ENCODE peak calls at places on chromosomes 5 and 9, in ten cellular contexts. One of them, this sample, is unnamed.
A peak's percentile ranks its signal among the peaks of the same experiment; 100 is the strongest.

GRCh38 chr5:9898319-9898718 is 268.2 kb upstream of the TAS2R1 start:
- DNase-seq in uterus: no peak
- DNase-seq in K562: peak; percentile 7
- DNase-seq in A549: peak; percentile 8
- DNase-seq in tibial artery: no peak
- DNase-seq in WTC11: peak; percentile 52
- DNase-seq in AG04450: no peak
- DNase-seq in pancreas: peak; percentile 61
- DNase-seq in IMR-90: peak; percentile 49
- DNase-seq in HCT116: peak; percentile 8
- DNase-seq in this sample: no peak

GRCh38 chr9:109108318-109108717 is 11.4 kb downstream of the TMEM245 start:
- DNase-seq in uterus: no peak
- DNase-seq in K562: no peak
- DNase-seq in A549: no peak
- DNase-seq in tibial artery: no peak
- DNase-seq in WTC11: no peak
- DNase-seq in AG04450: no peak
- DNase-seq in pancreas: no peak
- DNase-seq in IMR-90: peak; percentile 71
- DNase-seq in HCT116: no peak
- DNase-seq in this sample: no peak

GRCh38 chr5:72767289-72768010 is 49.0 kb upstream of the TNPO1 start:
- DNase-seq in uterus: no peak
- DNase-seq in K562: peak; percentile 6
- DNase-seq in A549: peak; percentile 41
- DNase-seq in tibial artery: no peak
- DNase-seq in WTC11: peak; percentile 19
- DNase-seq in AG04450: no peak
- DNase-seq in pancreas: no peak
- DNase-seq in IMR-90: no peak
- DNase-seq in HCT116: no peak
- DNase-seq in this sample: no peak

GRCh38 chr5:122963305-122963704 is 73.2 kb downstream of the PPIC start:
- DNase-seq in uterus: no peak
- DNase-seq in K562: no peak
- DNase-seq in A549: no peak
- DNase-seq in tibial artery: no peak
- DNase-seq in WTC11: no peak
- DNase-seq in AG04450: no peak
- DNase-seq in pancreas: no peak
- DNase-seq in IMR-90: no peak
- DNase-seq in HCT116: no peak
- DNase-seq in this sample: no peak

GRCh38 chr5:15623794-15624193 is 123.8 kb downstream of the FBXL7 start:
- DNase-seq in uterus: no peak
- DNase-seq in K562: no peak
- DNase-seq in A549: no peak
- DNase-seq in tibial artery: no peak
- DNase-seq in WTC11: no peak
- DNase-seq in AG04450: no peak
- DNase-seq in pancreas: no peak
- DNase-seq in IMR-90: no peak
- DNase-seq in HCT116: no peak
- DNase-seq in this sample: no peak

GRCh38 chr9:104682642-104683041 is 11.7 kb upstream of the OR13D1 start:
- DNase-seq in uterus: no peak
- DNase-seq in K562: peak; percentile 64
- DNase-seq in A549: peak; percentile 21
- DNase-seq in tibial artery: no peak
- DNase-seq in WTC11: no peak
- DNase-seq in AG04450: peak; percentile 4
- DNase-seq in pancreas: no peak
- DNase-seq in IMR-90: peak; percentile 51
- DNase-seq in HCT116: peak; percentile 53
- DNase-seq in this sample: peak; percentile 4

GRCh38 chr9:109771084-109771483 is 8.9 kb upstream of the PALM2AKAP2 start:
- DNase-seq in uterus: no peak
- DNase-seq in K562: no peak
- DNase-seq in A549: no peak
- DNase-seq in tibial artery: no peak
- DNase-seq in WTC11: peak; percentile 11
- DNase-seq in AG04450: peak; percentile 67
- DNase-seq in pancreas: no peak
- DNase-seq in IMR-90: peak; percentile 78
- DNase-seq in HCT116: no peak
- DNase-seq in this sample: no peak

GRCh38 chr5:66912787-66913186 is 283.8 kb downstream of the CD180 start:
- DNase-seq in uterus: no peak
- DNase-seq in K562: no peak
- DNase-seq in A549: no peak
- DNase-seq in tibial artery: no peak
- DNase-seq in WTC11: no peak
- DNase-seq in AG04450: no peak
- DNase-seq in pancreas: no peak
- DNase-seq in IMR-90: no peak
- DNase-seq in HCT116: no peak
- DNase-seq in this sample: no peak

GRCh38 chr9:34550016-34550680 is 27.4 kb upstream of the ENHO start:
- DNase-seq in uterus: no peak
- DNase-seq in K562: no peak
- DNase-seq in A549: no peak
- DNase-seq in tibial artery: no peak
- DNase-seq in WTC11: no peak
- DNase-seq in AG04450: no peak
- DNase-seq in pancreas: no peak
- DNase-seq in IMR-90: no peak
- DNase-seq in HCT116: no peak
- DNase-seq in this sample: no peak

GRCh38 chr9:34546834-34547827 is 24.3 kb upstream of the ENHO start:
- DNase-seq in uterus: peak; percentile 33
- DNase-seq in K562: peak; percentile 68
- DNase-seq in A549: peak; percentile 66
- DNase-seq in tibial artery: no peak
- DNase-seq in WTC11: peak; percentile 91
- DNase-seq in AG04450: peak; percentile 10
- DNase-seq in pancreas: no peak
- DNase-seq in IMR-90: peak; percentile 70
- DNase-seq in HCT116: peak; percentile 78
- DNase-seq in this sample: peak; percentile 82

GRCh38 chr9:34547960-34548603 is 25.3 kb upstream of the ENHO start:
- DNase-seq in uterus: peak; percentile 57
- DNase-seq in K562: peak; percentile 49
- DNase-seq in A549: peak; percentile 74
- DNase-seq in tibial artery: peak; percentile 72
- DNase-seq in WTC11: peak; percentile 88
- DNase-seq in AG04450: peak; percentile 10
- DNase-seq in pancreas: peak; percentile 81
- DNase-seq in IMR-90: peak; percentile 51
- DNase-seq in HCT116: peak; percentile 23
- DNase-seq in this sample: peak; percentile 87

GRCh38 chr9:34550681-34551270 is 28.0 kb upstream of the ENHO start:
- DNase-seq in uterus: no peak
- DNase-seq in K562: no peak
- DNase-seq in A549: no peak
- DNase-seq in tibial artery: no peak
- DNase-seq in WTC11: no peak
- DNase-seq in AG04450: no peak
- DNase-seq in pancreas: no peak
- DNase-seq in IMR-90: no peak
- DNase-seq in HCT116: no peak
- DNase-seq in this sample: no peak

DNA sequence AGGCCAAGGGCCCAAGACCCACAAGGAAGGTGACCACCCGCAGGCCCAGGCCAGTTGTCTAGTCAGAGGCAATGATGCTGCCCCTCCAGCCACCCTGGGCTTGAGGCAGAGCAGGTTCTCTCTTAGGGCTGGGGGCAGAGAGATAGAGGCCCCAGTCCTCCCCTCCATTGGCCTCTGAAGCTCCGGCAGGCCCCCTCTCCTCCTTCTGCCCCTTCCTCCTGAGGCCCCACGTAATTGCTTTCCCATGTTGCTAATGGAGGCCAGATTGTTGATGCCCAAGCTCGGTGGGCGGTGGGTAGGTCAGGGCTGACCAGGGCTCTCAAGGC is 26.6 kb upstream of the ENHO start:
- DNase-seq in uterus: no peak
- DNase-seq in K562: no peak
- DNase-seq in A549: no peak
- DNase-seq in tibial artery: no peak
- DNase-seq in WTC11: no peak
- DNase-seq in AG04450: no peak
- DNase-seq in pancreas: no peak
- DNase-seq in IMR-90: no peak
- DNase-seq in HCT116: no peak
- DNase-seq in this sample: no peak
- TF ChIP-seq CTCF in uterus: no peak
- TF ChIP-seq CTCF in K562: no peak
- TF ChIP-seq CTCF in A549: no peak
- TF ChIP-seq CTCF in tibial artery: no peak
- TF ChIP-seq CTCF in WTC11: no peak
- TF ChIP-seq CTCF in AG04450: no peak
- TF ChIP-seq CTCF in pancreas: no peak
- TF ChIP-seq CTCF in IMR-90: no peak
- TF ChIP-seq CTCF in HCT116: no peak
- TF ChIP-seq CTCF in this sample: no peak

GRCh38 chr9:7209051-7209450 is 451.3 kb downstream of the KDM4C start:
- DNase-seq in uterus: no peak
- DNase-seq in K562: no peak
- DNase-seq in A549: no peak
- DNase-seq in tibial artery: no peak
- DNase-seq in WTC11: no peak
- DNase-seq in AG04450: no peak
- DNase-seq in pancreas: no peak
- DNase-seq in IMR-90: no peak
- DNase-seq in HCT116: no peak
- DNase-seq in this sample: no peak

GRCh38 chr9:7205806-7206205 is 448.0 kb downstream of the KDM4C start:
- DNase-seq in uterus: no peak
- DNase-seq in K562: no peak
- DNase-seq in A549: no peak
- DNase-seq in tibial artery: no peak
- DNase-seq in WTC11: no peak
- DNase-seq in AG04450: no peak
- DNase-seq in pancreas: no peak
- DNase-seq in IMR-90: no peak
- DNase-seq in HCT116: no peak
- DNase-seq in this sample: no peak

GRCh38 chr9:7210854-7211637 is 453.3 kb downstream of the KDM4C start:
- DNase-seq in uterus: no peak
- DNase-seq in K562: no peak
- DNase-seq in A549: no peak
- DNase-seq in tibial artery: no peak
- DNase-seq in WTC11: no peak
- DNase-seq in AG04450: no peak
- DNase-seq in pancreas: no peak
- DNase-seq in IMR-90: no peak
- DNase-seq in HCT116: no peak
- DNase-seq in this sample: no peak

GRCh38 chr9:7209990-7210389 is 452.2 kb downstream of the KDM4C start:
- DNase-seq in uterus: no peak
- DNase-seq in K562: no peak
- DNase-seq in A549: no peak
- DNase-seq in tibial artery: no peak
- DNase-seq in WTC11: no peak
- DNase-seq in AG04450: no peak
- DNase-seq in pancreas: no peak
- DNase-seq in IMR-90: no peak
- DNase-seq in HCT116: no peak
- DNase-seq in this sample: no peak

DNA sequence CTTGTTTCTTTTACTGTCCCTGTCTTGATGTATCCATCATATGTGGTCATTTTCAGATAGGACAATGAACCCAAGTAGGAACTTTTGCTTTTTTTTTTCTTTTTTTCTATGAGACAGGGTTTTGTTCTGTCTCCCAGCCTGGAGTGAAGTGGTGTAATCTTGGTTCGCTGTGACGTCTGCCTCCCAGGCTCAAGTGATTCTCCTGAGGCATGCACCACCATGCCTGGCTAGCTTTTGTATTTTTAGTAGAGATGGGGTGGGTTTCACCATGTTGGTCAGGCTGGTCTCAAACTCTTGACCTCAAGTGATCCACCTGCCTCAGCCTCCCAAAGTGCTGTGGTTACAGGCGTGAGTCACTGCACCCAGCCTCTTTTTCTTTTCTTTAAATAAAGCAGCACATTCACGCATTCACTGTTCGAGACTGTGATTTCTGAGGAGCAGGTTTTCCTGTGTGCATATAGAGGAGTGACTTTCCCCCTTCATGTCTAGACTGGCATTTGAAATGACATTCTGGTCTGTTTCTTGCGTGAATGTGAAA is 448.5 kb downstream of the KDM4C start:
- DNase-seq in uterus: no peak
- DNase-seq in K562: no peak
- DNase-seq in A549: no peak
- DNase-seq in tibial artery: no peak
- DNase-seq in WTC11: no peak
- DNase-seq in AG04450: no peak
- DNase-seq in pancreas: no peak
- DNase-seq in IMR-90: no peak
- DNase-seq in HCT116: no peak
- DNase-seq in this sample: no peak
- TF ChIP-seq CTCF in uterus: no peak
- TF ChIP-seq CTCF in K562: no peak
- TF ChIP-seq CTCF in A549: no peak
- TF ChIP-seq CTCF in tibial artery: no peak
- TF ChIP-seq CTCF in WTC11: no peak
- TF ChIP-seq CTCF in AG04450: no peak
- TF ChIP-seq CTCF in pancreas: no peak
- TF ChIP-seq CTCF in IMR-90: no peak
- TF ChIP-seq CTCF in HCT116: no peak
- TF ChIP-seq CTCF in this sample: no peak

DNA sequence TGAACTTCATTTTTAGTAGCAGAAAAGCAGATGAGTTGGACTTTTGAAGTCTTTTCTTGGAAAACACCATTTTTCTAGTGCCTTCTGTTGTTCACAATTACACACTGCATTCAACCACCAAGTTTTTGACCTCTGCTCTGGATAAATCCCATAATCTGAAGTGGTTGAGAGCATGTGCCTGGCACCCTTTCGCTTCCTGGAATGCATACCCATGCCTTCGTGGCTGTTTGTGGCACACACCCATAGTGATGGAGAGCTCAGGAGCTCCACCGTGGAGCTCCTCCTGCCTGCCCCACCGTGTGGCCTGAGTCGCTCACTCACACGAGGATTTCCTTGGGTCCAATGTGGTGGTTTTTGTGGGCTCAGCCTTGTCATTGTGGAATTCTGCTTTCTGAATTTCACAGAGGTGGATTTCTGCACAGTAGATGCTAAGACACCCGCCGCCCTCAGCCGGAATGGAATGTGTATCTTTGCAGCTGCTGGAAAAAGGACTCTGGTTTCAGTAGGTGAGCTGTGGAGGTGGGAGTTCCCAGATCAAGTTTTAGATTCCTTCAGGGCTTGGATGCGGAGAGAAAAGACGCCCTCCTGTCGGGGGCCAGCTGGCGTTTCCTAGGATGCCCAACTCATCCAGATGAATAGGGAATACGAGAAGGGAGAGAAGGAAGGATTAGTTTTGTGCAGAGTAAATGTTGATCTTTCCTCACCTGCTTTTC is 500.4 kb downstream of the IRX1 start:
- DNase-seq in uterus: no peak
- DNase-seq in K562: no peak
- DNase-seq in A549: no peak
- DNase-seq in tibial artery: no peak
- DNase-seq in WTC11: no peak
- DNase-seq in AG04450: no peak
- DNase-seq in pancreas: no peak
- DNase-seq in IMR-90: no peak
- DNase-seq in HCT116: no peak
- DNase-seq in this sample: no peak
- TF ChIP-seq CTCF in uterus: no peak
- TF ChIP-seq CTCF in K562: no peak
- TF ChIP-seq CTCF in A549: no peak
- TF ChIP-seq CTCF in tibial artery: no peak
- TF ChIP-seq CTCF in WTC11: no peak
- TF ChIP-seq CTCF in AG04450: no peak
- TF ChIP-seq CTCF in pancreas: no peak
- TF ChIP-seq CTCF in IMR-90: no peak
- TF ChIP-seq CTCF in HCT116: no peak
- TF ChIP-seq CTCF in this sample: no peak

GRCh38 chr5:119968690-119969089 is 339.3 kb downstream of the FAM170A start:
- DNase-seq in uterus: no peak
- DNase-seq in K562: no peak
- DNase-seq in A549: no peak
- DNase-seq in tibial artery: no peak
- DNase-seq in WTC11: no peak
- DNase-seq in AG04450: no peak
- DNase-seq in pancreas: no peak
- DNase-seq in IMR-90: no peak
- DNase-seq in HCT116: no peak
- DNase-seq in this sample: no peak

GRCh38 chr5:119961993-119962392 is 332.6 kb downstream of the FAM170A start:
- DNase-seq in uterus: no peak
- DNase-seq in K562: no peak
- DNase-seq in A549: no peak
- DNase-seq in tibial artery: no peak
- DNase-seq in WTC11: no peak
- DNase-seq in AG04450: no peak
- DNase-seq in pancreas: no peak
- DNase-seq in IMR-90: no peak
- DNase-seq in HCT116: no peak
- DNase-seq in this sample: no peak

DNA sequence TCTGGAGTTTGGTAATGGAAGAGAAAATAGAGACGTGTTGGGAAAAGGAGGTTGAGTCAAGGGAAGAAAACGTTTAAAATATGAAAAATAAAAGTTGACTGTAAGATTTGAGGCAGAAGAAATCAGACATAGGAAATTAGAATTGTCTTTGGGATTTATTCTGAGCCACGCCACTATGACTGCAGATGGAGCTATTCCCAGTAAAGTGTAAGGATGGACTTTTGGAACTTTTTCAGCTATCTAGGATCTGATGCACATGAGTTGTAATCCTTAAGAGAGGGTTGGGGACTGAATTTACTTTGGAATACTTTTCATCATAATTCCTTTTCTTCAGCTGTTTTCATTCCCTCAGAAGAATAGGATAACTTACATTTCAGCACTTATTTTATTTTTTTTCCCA is 336.7 kb downstream of the FAM170A start:
- DNase-seq in uterus: no peak
- DNase-seq in K562: no peak
- DNase-seq in A549: no peak
- DNase-seq in tibial artery: no peak
- DNase-seq in WTC11: no peak
- DNase-seq in AG04450: no peak
- DNase-seq in pancreas: no peak
- DNase-seq in IMR-90: no peak
- DNase-seq in HCT116: no peak
- DNase-seq in this sample: no peak
- TF ChIP-seq CTCF in uterus: no peak
- TF ChIP-seq CTCF in K562: no peak
- TF ChIP-seq CTCF in A549: no peak
- TF ChIP-seq CTCF in tibial artery: peak; percentile 20
- TF ChIP-seq CTCF in WTC11: no peak
- TF ChIP-seq CTCF in AG04450: no peak
- TF ChIP-seq CTCF in pancreas: no peak
- TF ChIP-seq CTCF in IMR-90: no peak
- TF ChIP-seq CTCF in HCT116: no peak
- TF ChIP-seq CTCF in this sample: no peak